ENCODE peak calls at places on chromosomes 7 and 10, in ten cellular contexts. One of them, this sample, is unnamed.

GRCh38 chr10:4181075-4181474 is 396.1 kb upstream of the KLF6 start:
- DNase-seq in hepatic stellate cell: no peak
- DNase-seq in stimulated activated naive CD4-positive, alpha-beta T cell: no peak
- DNase-seq in activated naive CD4-positive, alpha-beta T cell treated with anti-CD3 and anti-CD28 coated beads for 36 hours: no peak
- DNase-seq in activated effector memory CD4-positive, alpha-beta T cell treated with Interleukin-2 at 50 U/mL for 16 hours: no peak
- DNase-seq in astrocyte of the spinal cord: no peak
- DNase-seq in T-helper 1 cell: no peak
- DNase-seq in progenitor cell of endocrine pancreas: no peak
- DNase-seq in stimulated activated CD4-positive, alpha-beta T cell treated with anti-CD3 and anti-CD28 coated beads, Interleukin-15, amount 100 ng/mL, for 48 hours: no peak
- DNase-seq in myocyte: no peak
- DNase-seq in this sample: no peak

GRCh38 chr10:45514283-45515270 is 140.6 kb downstream of the ALOX5 start:
- DNase-seq in hepatic stellate cell: peak
- DNase-seq in stimulated activated naive CD4-positive, alpha-beta T cell: no peak
- DNase-seq in activated naive CD4-positive, alpha-beta T cell treated with anti-CD3 and anti-CD28 coated beads for 36 hours: no peak
- DNase-seq in activated effector memory CD4-positive, alpha-beta T cell treated with Interleukin-2 at 50 U/mL for 16 hours: no peak
- DNase-seq in astrocyte of the spinal cord: no peak
- DNase-seq in T-helper 1 cell: no peak
- DNase-seq in progenitor cell of endocrine pancreas: no peak
- DNase-seq in stimulated activated CD4-positive, alpha-beta T cell treated with anti-CD3 and anti-CD28 coated beads, Interleukin-15, amount 100 ng/mL, for 48 hours: no peak
- DNase-seq in myocyte: peak
- DNase-seq in this sample: peak

GRCh38 chr10:71244638-71245419 is 32.5 kb downstream of the UNC5B start:
- DNase-seq in hepatic stellate cell: peak
- DNase-seq in stimulated activated naive CD4-positive, alpha-beta T cell: no peak
- DNase-seq in activated naive CD4-positive, alpha-beta T cell treated with anti-CD3 and anti-CD28 coated beads for 36 hours: no peak
- DNase-seq in activated effector memory CD4-positive, alpha-beta T cell treated with Interleukin-2 at 50 U/mL for 16 hours: no peak
- DNase-seq in astrocyte of the spinal cord: peak
- DNase-seq in T-helper 1 cell: no peak
- DNase-seq in progenitor cell of endocrine pancreas: no peak
- DNase-seq in stimulated activated CD4-positive, alpha-beta T cell treated with anti-CD3 and anti-CD28 coated beads, Interleukin-15, amount 100 ng/mL, for 48 hours: no peak
- DNase-seq in myocyte: peak
- DNase-seq in this sample: peak

GRCh38 chr10:112722758-112723157 is 227.3 kb upstream of the TCF7L2 start:
- DNase-seq in hepatic stellate cell: no peak
- DNase-seq in stimulated activated naive CD4-positive, alpha-beta T cell: no peak
- DNase-seq in activated naive CD4-positive, alpha-beta T cell treated with anti-CD3 and anti-CD28 coated beads for 36 hours: no peak
- DNase-seq in activated effector memory CD4-positive, alpha-beta T cell treated with Interleukin-2 at 50 U/mL for 16 hours: no peak
- DNase-seq in astrocyte of the spinal cord: no peak
- DNase-seq in T-helper 1 cell: no peak
- DNase-seq in progenitor cell of endocrine pancreas: no peak
- DNase-seq in stimulated activated CD4-positive, alpha-beta T cell treated with anti-CD3 and anti-CD28 coated beads, Interleukin-15, amount 100 ng/mL, for 48 hours: no peak
- DNase-seq in myocyte: no peak
- DNase-seq in this sample: no peak

GRCh38 chr7:10939237-10939910 is 34.3 kb upstream of the PHF14 start:
- DNase-seq in hepatic stellate cell: no peak
- DNase-seq in stimulated activated naive CD4-positive, alpha-beta T cell: no peak
- DNase-seq in activated naive CD4-positive, alpha-beta T cell treated with anti-CD3 and anti-CD28 coated beads for 36 hours: no peak
- DNase-seq in activated effector memory CD4-positive, alpha-beta T cell treated with Interleukin-2 at 50 U/mL for 16 hours: no peak
- DNase-seq in astrocyte of the spinal cord: no peak
- DNase-seq in T-helper 1 cell: no peak
- DNase-seq in progenitor cell of endocrine pancreas: no peak
- DNase-seq in stimulated activated CD4-positive, alpha-beta T cell treated with anti-CD3 and anti-CD28 coated beads, Interleukin-15, amount 100 ng/mL, for 48 hours: no peak
- DNase-seq in myocyte: no peak
- DNase-seq in this sample: peak

GRCh38 chr7:148304456-148304855 is 286.1 kb upstream of the C7orf33 start:
- DNase-seq in hepatic stellate cell: no peak
- DNase-seq in stimulated activated naive CD4-positive, alpha-beta T cell: no peak
- DNase-seq in activated naive CD4-positive, alpha-beta T cell treated with anti-CD3 and anti-CD28 coated beads for 36 hours: no peak
- DNase-seq in activated effector memory CD4-positive, alpha-beta T cell treated with Interleukin-2 at 50 U/mL for 16 hours: no peak
- DNase-seq in astrocyte of the spinal cord: no peak
- DNase-seq in T-helper 1 cell: no peak
- DNase-seq in progenitor cell of endocrine pancreas: no peak
- DNase-seq in stimulated activated CD4-positive, alpha-beta T cell treated with anti-CD3 and anti-CD28 coated beads, Interleukin-15, amount 100 ng/mL, for 48 hours: no peak
- DNase-seq in myocyte: no peak
- DNase-seq in this sample: no peak

GRCh38 chr7:150404785-150405583 is 25.9 kb downstream of the ZNF775 start:
- DNase-seq in hepatic stellate cell: peak
- DNase-seq in stimulated activated naive CD4-positive, alpha-beta T cell: peak
- DNase-seq in activated naive CD4-positive, alpha-beta T cell treated with anti-CD3 and anti-CD28 coated beads for 36 hours: peak
- DNase-seq in activated effector memory CD4-positive, alpha-beta T cell treated with Interleukin-2 at 50 U/mL for 16 hours: peak
- DNase-seq in astrocyte of the spinal cord: peak
- DNase-seq in T-helper 1 cell: peak
- DNase-seq in progenitor cell of endocrine pancreas: peak
- DNase-seq in stimulated activated CD4-positive, alpha-beta T cell treated with anti-CD3 and anti-CD28 coated beads, Interleukin-15, amount 100 ng/mL, for 48 hours: peak
- DNase-seq in myocyte: peak
- DNase-seq in this sample: peak

GRCh38 chr7:51187941-51188340 is 128.7 kb downstream of the COBL start:
- DNase-seq in hepatic stellate cell: no peak
- DNase-seq in stimulated activated naive CD4-positive, alpha-beta T cell: no peak
- DNase-seq in activated naive CD4-positive, alpha-beta T cell treated with anti-CD3 and anti-CD28 coated beads for 36 hours: no peak
- DNase-seq in activated effector memory CD4-positive, alpha-beta T cell treated with Interleukin-2 at 50 U/mL for 16 hours: no peak
- DNase-seq in astrocyte of the spinal cord: no peak
- DNase-seq in T-helper 1 cell: no peak
- DNase-seq in progenitor cell of endocrine pancreas: peak
- DNase-seq in stimulated activated CD4-positive, alpha-beta T cell treated with anti-CD3 and anti-CD28 coated beads, Interleukin-15, amount 100 ng/mL, for 48 hours: no peak
- DNase-seq in myocyte: peak
- DNase-seq in this sample: no peak

GRCh38 chr10:124592736-124593430 is 131.3 kb downstream of the LHPP start:
- DNase-seq in hepatic stellate cell: no peak
- DNase-seq in stimulated activated naive CD4-positive, alpha-beta T cell: no peak
- DNase-seq in activated naive CD4-positive, alpha-beta T cell treated with anti-CD3 and anti-CD28 coated beads for 36 hours: no peak
- DNase-seq in activated effector memory CD4-positive, alpha-beta T cell treated with Interleukin-2 at 50 U/mL for 16 hours: no peak
- DNase-seq in astrocyte of the spinal cord: no peak
- DNase-seq in T-helper 1 cell: no peak
- DNase-seq in progenitor cell of endocrine pancreas: no peak
- DNase-seq in stimulated activated CD4-positive, alpha-beta T cell treated with anti-CD3 and anti-CD28 coated beads, Interleukin-15, amount 100 ng/mL, for 48 hours: no peak
- DNase-seq in myocyte: no peak
- DNase-seq in this sample: no peak

GRCh38 chr10:3805227-3805790 is 20.3 kb upstream of the KLF6 start:
- DNase-seq in hepatic stellate cell: no peak
- DNase-seq in stimulated activated naive CD4-positive, alpha-beta T cell: peak
- DNase-seq in activated naive CD4-positive, alpha-beta T cell treated with anti-CD3 and anti-CD28 coated beads for 36 hours: peak
- DNase-seq in activated effector memory CD4-positive, alpha-beta T cell treated with Interleukin-2 at 50 U/mL for 16 hours: no peak
- DNase-seq in astrocyte of the spinal cord: peak
- DNase-seq in T-helper 1 cell: peak
- DNase-seq in progenitor cell of endocrine pancreas: no peak
- DNase-seq in stimulated activated CD4-positive, alpha-beta T cell treated with anti-CD3 and anti-CD28 coated beads, Interleukin-15, amount 100 ng/mL, for 48 hours: no peak
- DNase-seq in myocyte: peak
- DNase-seq in this sample: no peak

This sample was measured in AG08396.